ENCODE peak calls at places on chromosomes 12 and 14, in four cellular contexts. J, I, P and Y are unnamed samples.

GRCh38 chr12:130431176-130431575 is 93.5 kb downstream of the PIWIL1 start:
- DNase-seq in P (no peak), J (no peak), I (no peak), Y (no peak)

GRCh38 chr14:59358105-59358504 is 107.1 kb downstream of the GPR135 start:
- DNase-seq in J (no peak), I (peak), P (peak), Y (no peak)

GRCh38 chr12:109542014-109542413 is 31.3 kb downstream of the MMAB start:
- DNase-seq in P (peak), J (no peak), I (no peak), Y (no peak)

GRCh38 chr14:77177623-77178185 is 3.9 kb upstream of the TMEM63C start:
- DNase-seq in J (no peak), P (no peak), I (no peak), Y (no peak)

GRCh38 chr14:37428954-37429353 is 166.1 kb downstream of the FOXA1 start:
- DNase-seq in J (no peak), I (no peak), P (no peak), Y (no peak)

GRCh38 chr12:13581031-13581430 is 384.5 kb downstream of the EMP1 start:
- DNase-seq in I (no peak), J (no peak), P (no peak), Y (no peak)

GRCh38 chr14:71959055-71959454 is 26.8 kb downstream of the RGS6 start:
- DNase-seq in I (no peak), J (no peak), P (no peak), Y (peak)

GRCh38 chr14:54920052-54920451 is 17.4 kb upstream of the GCH1 start:
- DNase-seq in J (no peak), I (no peak), P (no peak), Y (no peak)

GRCh38 chr12:89067436-89067835 is 284.9 kb downstream of the DUSP6 start:
- DNase-seq in P (peak), I (no peak), J (no peak), Y (no peak)

GRCh38 chr14:30419037-30419436 is 139.9 kb upstream of the G2E3 start:
- DNase-seq in P (no peak), I (no peak), J (no peak), Y (no peak)

GRCh38 chr12:96425321-96425720 is 25.1 kb upstream of the CDK17 start:
- DNase-seq in J (no peak), I (no peak), P (peak), Y (no peak)
- H3K4me3 ChIP-seq in J (no peak), I (no peak), P (no peak), Y (no peak)

GRCh38 chr14:75242546-75243273 is 35.9 kb upstream of the FOS start:
- DNase-seq in I (no peak), P (peak), J (no peak), Y (no peak)

GRCh38 chr14:75240781-75241180 is 37.8 kb upstream of the FOS start:
- DNase-seq in P (no peak), J (no peak), I (no peak), Y (no peak)

GRCh38 chr14:75234173-75234855 is 44.3 kb upstream of the FOS start:
- DNase-seq in P (peak), J (peak), I (peak), Y (no peak)

GRCh38 chr14:75236897-75237296 is 41.7 kb upstream of the FOS start:
- DNase-seq in P (no peak), J (no peak), I (no peak), Y (no peak)

GRCh38 chr14:75238728-75239455 is 39.7 kb upstream of the FOS start:
- DNase-seq in P (no peak), J (peak), I (no peak), Y (no peak)
- TF ChIP-seq CTCF in P (peak), J (no peak), I (no peak), Y (no peak)

DNA sequence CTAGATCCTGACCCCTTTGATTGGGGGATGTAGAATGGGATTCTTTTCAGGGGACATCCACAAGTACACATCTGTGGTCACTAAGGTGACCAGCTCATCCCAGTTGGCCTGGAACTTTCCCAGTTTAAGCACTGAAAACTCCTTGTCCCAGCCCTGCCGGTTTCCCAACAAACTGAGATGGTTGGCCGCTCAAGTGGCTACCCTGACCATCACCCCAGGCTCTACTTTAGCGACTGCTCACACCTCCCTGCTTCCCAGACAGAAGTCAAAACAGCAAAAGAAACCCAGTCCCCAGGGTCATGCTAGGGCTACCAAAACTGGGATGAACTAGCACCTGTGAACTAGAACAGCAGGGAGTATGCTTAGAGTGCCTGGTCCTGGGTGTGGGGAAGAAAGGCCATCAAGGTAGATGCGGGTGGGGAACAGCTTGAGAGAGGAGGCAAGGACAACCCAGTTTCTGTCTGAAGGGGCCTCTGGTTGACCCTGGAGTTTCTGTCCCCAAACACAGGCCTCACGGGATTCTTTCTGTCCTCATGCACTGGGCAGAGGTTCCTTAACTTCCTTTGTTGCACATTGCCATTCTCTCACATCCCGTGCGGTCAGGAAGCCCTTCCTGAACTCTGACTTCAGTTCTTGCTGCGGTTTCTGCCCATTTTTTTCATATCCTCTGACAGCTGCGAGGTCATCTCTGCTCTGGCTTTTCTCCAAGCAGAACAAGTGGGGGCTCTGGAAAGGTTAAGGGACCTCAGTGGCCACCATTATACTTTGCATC is 1.6 kb downstream of the LTB4R start:
- DNase-seq in P (no peak), J (no peak), I (no peak), Y (no peak)
- H3K4me3 ChIP-seq in P (no peak), J (no peak), I (no peak), Y (no peak)

GRCh38 chr12:113958108-113958507 is 8.0 kb downstream of the RBM19 start:
- DNase-seq in I (no peak), P (no peak), J (no peak), Y (no peak)

GRCh38 chr12:113957627-113958026 is 8.5 kb downstream of the RBM19 start:
- DNase-seq in I (no peak), P (no peak), J (no peak), Y (no peak)

GRCh38 chr12:113954547-113954946 is 11.6 kb downstream of the RBM19 start:
- DNase-seq in P (no peak), I (no peak), J (no peak), Y (no peak)

GRCh38 chr12:113959096-113959495 is 7.0 kb downstream of the RBM19 start:
- DNase-seq in J (no peak), I (no peak), P (no peak), Y (no peak)

GRCh38 chr12:113955109-113955970 is 10.8 kb downstream of the RBM19 start:
- DNase-seq in P (no peak), I (peak), J (no peak), Y (no peak)
- TF ChIP-seq CTCF in P (peak), I (peak), J (peak), Y (peak)

DNA sequence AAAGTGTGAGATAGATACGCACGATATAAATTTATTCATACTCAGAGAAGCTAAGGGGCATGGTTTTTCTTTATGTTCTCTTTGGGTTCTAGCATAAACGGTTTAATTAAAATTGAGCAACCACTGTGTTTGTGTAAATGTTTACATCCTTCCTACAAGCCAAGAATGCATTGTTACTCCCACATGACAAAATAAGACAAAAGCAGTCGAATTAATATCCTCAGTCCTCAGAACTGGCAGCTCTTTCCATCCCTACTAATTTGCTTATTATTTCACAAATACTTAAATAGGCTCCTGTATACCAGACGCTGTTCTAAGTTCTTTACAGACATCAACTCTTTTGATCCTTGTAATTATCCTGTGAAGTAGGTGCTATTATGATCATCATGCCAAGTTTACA is 32.0 kb downstream of the SSPN start:
- DNase-seq in P (no peak), I (no peak), J (no peak), Y (no peak)
- H3K4me3 ChIP-seq in P (no peak), I (no peak), J (no peak), Y (no peak)

DNA sequence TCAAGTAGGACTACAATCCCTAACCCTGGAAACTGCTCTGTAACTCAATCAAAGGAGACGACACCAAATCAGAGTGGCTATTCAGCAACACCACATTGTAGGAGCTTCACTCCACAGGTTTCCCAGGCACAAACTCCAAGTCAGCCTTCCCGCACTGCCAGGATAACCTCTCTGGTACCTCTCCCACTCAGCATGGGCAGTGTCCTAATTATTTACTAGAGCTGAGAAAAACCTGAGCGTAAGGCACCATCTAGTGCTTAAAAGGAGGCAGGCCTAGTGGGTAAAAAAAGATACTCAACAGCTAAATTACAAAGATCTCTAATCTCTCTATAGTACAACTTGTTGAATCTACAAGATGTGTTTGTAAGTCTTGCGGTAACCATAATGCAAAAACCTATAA is 36.1 kb downstream of the PARP11 start:
- DNase-seq in P (no peak), I (no peak), J (no peak), Y (no peak)
- TF ChIP-seq CTCF in P (no peak), I (no peak), J (no peak), Y (no peak)